ENCODE peak calls at places on chromosome 3, in six cellular contexts. M is body of pancreas, R is brain microvascular endothelial cell, U is lower leg skin, B is mesendoderm, X is aorta. A is an unnamed sample.

GRCh38 chr3:22714758-22715157 is 488.4 kb upstream of the UBE2E2 start:
- DNase-seq in U (no peak), X (no peak), B (no peak), R (no peak), M (no peak), A (no peak)

GRCh38 chr3:45311327-45311726 is 77.0 kb upstream of the LARS2 start:
- DNase-seq in M (no peak), B (no peak), R (no peak), X (no peak), U (no peak), A (no peak)

GRCh38 chr3:35743218-35743617 is 103.9 kb downstream of the ARPP21 start:
- DNase-seq in M (no peak), U (no peak), B (no peak), R (no peak), X (no peak), A (no peak)

GRCh38 chr3:77323616-77324015 is 283.7 kb downstream of the ROBO2 start:
- DNase-seq in M (no peak), R (no peak), U (no peak), X (no peak), B (no peak), A (no peak)

GRCh38 chr3:46882377-46883015 is 5.0 kb downstream of the PTH1R start:
- DNase-seq in X (peak; percentile 82), M (no peak), U (no peak), B (peak; percentile 86), R (no peak), A (no peak)

GRCh38 chr3:100183608-100184125 is 69.4 kb upstream of the FILIP1L start:
- DNase-seq in B (no peak), M (no peak), U (no peak), X (no peak), R (no peak), A (no peak)

GRCh38 chr3:26963356-26963742 is 340.8 kb downstream of the LRRC3B start:
- DNase-seq in M (no peak), B (peak; percentile 16), R (no peak), X (no peak), U (no peak), A (no peak)

GRCh38 chr3:185756477-185756876 is 68.4 kb downstream of the IGF2BP2 start:
- DNase-seq in R (no peak), X (no peak), M (no peak), U (no peak), B (no peak), A (no peak)

GRCh38 chr3:6526861-6527260 is 334.1 kb upstream of the GRM7 start:
- DNase-seq in X (no peak), M (no peak), U (no peak), B (no peak), R (no peak), A (no peak)

GRCh38 chr3:150544040-150544439 is 2.3 kb downstream of the SERP1 start:
- DNase-seq in U (no peak), R (peak; percentile 33), B (no peak), X (no peak), M (no peak), A (peak; percentile 41)

GRCh38 chr3:14988988-14989394 is 41.6 kb downstream of the NR2C2 start:
- DNase-seq in X (no peak), B (peak; percentile 92), M (no peak), U (no peak), R (no peak), A (no peak)

GRCh38 chr3:24936574-24936973 is 441.9 kb upstream of the THRB start:
- DNase-seq in B (no peak), R (no peak), M (no peak), U (no peak), X (no peak), A (no peak)

GRCh38 chr3:99520511-99520910 is 117.9 kb upstream of the COL8A1 start:
- DNase-seq in B (peak; percentile 81), U (no peak), R (no peak), X (no peak), M (no peak), A (no peak)

GRCh38 chr3:121175083-121175482 is 267.1 kb downstream of the STXBP5L start:
- DNase-seq in R (no peak), U (no peak), B (no peak), M (no peak), X (no peak), A (no peak)

GRCh38 chr3:10400749-10401495 is 80.0 kb upstream of the SEC13 start:
- DNase-seq in R (no peak), M (no peak), U (no peak), X (no peak), B (no peak), A (no peak)

GRCh38 chr3:149454746-149455145 is 19.8 kb upstream of the TM4SF4 start:
- DNase-seq in X (no peak), M (no peak), R (no peak), U (no peak), B (peak; percentile 74), A (no peak)

GRCh38 chr3:50671331-50671730 is 3.4 kb upstream of the DOCK3 start:
- DNase-seq in R (peak; percentile 83), B (no peak), M (no peak), X (no peak), U (no peak), A (no peak)

GRCh38 chr3:45597166-45597565 is 2.6 kb downstream of the LIMD1 start:
- DNase-seq in U (no peak), X (peak; percentile 76), R (peak; percentile 40), B (no peak), M (no peak), A (peak; percentile 28)

GRCh38 chr3:78589778-78590177 is 1178.0 kb downstream of the ROBO1 start:
- DNase-seq in B (peak; percentile 47), X (no peak), M (no peak), R (no peak), U (no peak), A (no peak)

GRCh38 chr3:123576119-123576518 is 8.7 kb downstream of the HACD2 start:
- DNase-seq in X (no peak), M (no peak), B (no peak), U (no peak), R (no peak), A (no peak)

GRCh38 chr3:171842864-171843511 is at the start of gene TMEM212:
- DNase-seq in B (peak; percentile 53), U (no peak), X (no peak), M (no peak), R (no peak), A (no peak)

GRCh38 chr3:123412811-123413588 is 35.9 kb downstream of the ADCY5 start:
- DNase-seq in X (peak; percentile 80), U (no peak), R (no peak), B (no peak), M (no peak), A (no peak)

GRCh38 chr3:43537206-43537605 is 84.6 kb downstream of the ANO10 start:
- DNase-seq in U (no peak), X (no peak), M (no peak), R (no peak), B (no peak), A (no peak)

GRCh38 chr3:129310612-129311011 is 31.9 kb downstream of the HMCES start:
- DNase-seq in X (peak; percentile 33), B (no peak), U (no peak), M (no peak), R (no peak), A (no peak)
- H3K4me3 ChIP-seq in X (no peak overlapping the region), B (no peak overlapping the region), U (no peak overlapping the region), M (no peak overlapping the region), R (no peak overlapping the region), A (no peak overlapping the region)

GRCh38 chr3:79769234-79769633 is 1.4 kb upstream of the ROBO1 start:
- DNase-seq in B (peak; percentile 87), U (no peak), R (no peak), X (no peak), M (no peak), A (no peak)

GRCh38 chr3:79767194-79767952 is 425 bp downstream of the ROBO1 start:
- DNase-seq in R (peak; percentile 57), M (no peak), U (no peak), X (no peak), B (peak; percentile 57), A (no peak)

GRCh38 chr3:79767953-79768282 is at the start of gene ROBO1:
- DNase-seq in X (no peak), R (peak; percentile 66), B (peak; percentile 30), M (no peak), U (no peak), A (no peak)

GRCh38 chr3:79766474-79767193 is 1.2 kb downstream of the ROBO1 start:
- DNase-seq in B (no peak), X (no peak), R (peak; percentile 11), M (no peak), U (no peak), A (no peak)

GRCh38 chr3:79765854-79766253 is 1.9 kb downstream of the ROBO1 start:
- DNase-seq in R (no peak), B (peak; percentile 33), X (no peak), U (no peak), M (no peak), A (no peak)
- H3K4me3 ChIP-seq in R (peak overlapping the region; percentile 68), B (no peak overlapping the region), X (no peak overlapping the region), U (no peak overlapping the region), M (no peak overlapping the region), A (no peak overlapping the region)

DNA sequence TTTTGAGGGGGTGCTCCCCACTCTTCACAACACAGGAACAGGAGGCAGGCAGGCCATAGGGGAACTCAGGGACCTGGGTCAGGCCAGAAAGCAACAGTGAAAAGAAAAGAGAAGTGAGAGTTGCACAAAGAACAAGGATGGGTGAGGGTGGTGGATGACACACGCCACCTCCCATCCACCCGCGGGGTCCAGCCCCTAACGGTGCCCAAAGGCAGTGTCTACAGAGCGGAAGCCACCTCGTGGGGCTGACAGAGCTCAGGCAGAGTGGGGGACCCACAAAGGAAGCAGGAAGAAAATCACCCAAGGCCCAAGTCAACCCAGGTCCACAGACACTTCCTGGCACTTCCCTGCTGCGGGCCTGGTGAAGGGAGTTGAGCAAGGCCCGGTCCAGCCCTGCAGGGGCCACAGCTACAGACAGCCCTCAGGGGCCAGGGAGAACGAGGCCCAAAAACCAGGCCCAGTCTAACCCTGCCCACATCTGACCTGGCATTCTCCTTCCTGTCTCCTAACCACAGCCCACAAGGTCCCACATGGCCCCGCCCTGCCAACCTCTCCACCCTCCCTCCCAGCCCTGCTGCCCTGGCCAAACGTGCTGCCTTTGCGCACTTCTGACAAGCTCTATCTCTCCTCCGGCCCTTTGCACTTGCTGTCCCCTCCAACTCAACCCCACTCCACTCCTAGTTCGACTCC is 5.9 kb downstream of the NUP210 start:
- DNase-seq in B (no peak), R (no peak), M (no peak), X (no peak), U (peak; percentile 31), A (peak; percentile 47)
- H3K4me3 ChIP-seq in B (no peak overlapping the region), R (no peak overlapping the region), M (no peak overlapping the region), X (no peak overlapping the region), U (no peak overlapping the region), A (no peak overlapping the region)

GRCh38 chr3:39107056-39107873 is at the start of the genes GORASP1 and TTC21A:
- DNase-seq in X (peak; percentile 96), B (peak; percentile 95), R (peak; percentile 89), M (peak; percentile 88), U (peak; percentile 84), A (peak; percentile 90)

GRCh38 chr3:39105687-39106063 is 1.8 kb downstream of the GORASP1 start:
- DNase-seq in M (no peak), R (no peak), U (no peak), B (no peak), X (no peak), A (no peak)

GRCh38 chr3:39104961-39105686 is 2.3 kb downstream of the GORASP1 start:
- DNase-seq in B (no peak), R (no peak), X (no peak), U (no peak), M (no peak), A (no peak)

GRCh38 chr3:39107874-39108308 is 411 bp downstream of the TTC21A start:
- DNase-seq in R (no peak), B (no peak), X (no peak), M (no peak), U (no peak), A (no peak)

GRCh38 chr3:39106281-39107055 is 959 bp downstream of the GORASP1 start:
- DNase-seq in R (peak; percentile 22), U (no peak), X (no peak), M (no peak), B (peak; percentile 67), A (no peak)
- H3K4me3 ChIP-seq in R (peak overlapping the region; percentile 88), U (peak overlapping the region; percentile 83), X (peak overlapping the region; percentile 71), M (peak overlapping the region; percentile 74), B (peak overlapping the region; percentile 86), A (peak overlapping the region; percentile 87)

A was measured in small intestine.